ENCODE peak calls at places on chromosomes 2 and 18, in eight cellular contexts. J is astrocyte of the cerebellum; Q is HepG2; O is stromal cell of bone marrow; K is NCI-H345; X is NCI-H1694 treated with DMSO at 0.1 percent for 48 hours; Z is CD4-positive, alpha-beta T cell; G is activated CD4-positive, alpha-beta T cell treated with anti-CD3 and anti-CD28 coated beads, Interleukin-2, amount 10 ng/mL, durations not matched to agents 24 days and 14 days. D is an unnamed sample.

GRCh38 chr2:109162999-109163398 is 34.0 kb downstream of the SH3RF3 start:
- DNase-seq in G (no peak), J (peak), X (no peak), K (peak), Z (no peak), O (no peak), Q (no peak), D (no peak)

GRCh38 chr18:74378179-74378682 is 62.6 kb downstream of the C18orf63 start:
- DNase-seq in O (peak), Q (no peak), G (peak), K (no peak), J (no peak), Z (no peak), X (no peak), D (no peak)

GRCh38 chr2:128782411-128783192 is 463.9 kb upstream of the HS6ST1 start:
- DNase-seq in J (no peak), Q (no peak), Z (no peak), O (no peak), K (no peak), X (no peak), G (no peak), D (no peak)

GRCh38 chr18:78972385-78972918 is 7.2 kb upstream of the SALL3 start:
- DNase-seq in Z (no peak), G (no peak), J (no peak), K (no peak), Q (no peak), O (no peak), X (no peak), D (no peak)

GRCh38 chr18:62867521-62867920 is 152.2 kb downstream of the PHLPP1 start:
- DNase-seq in Q (no peak), G (no peak), X (no peak), K (no peak), O (no peak), J (peak), Z (no peak), D (no peak)

GRCh38 chr2:121810959-121811853 is 55.8 kb downstream of the TSN start:
- DNase-seq in O (peak), Z (no peak), G (peak), Q (peak), K (peak), X (peak), J (peak), D (peak)

GRCh38 chr2:127104881-127105655 is 1.9 kb downstream of the BIN1 start:
- DNase-seq in Z (no peak), G (no peak), J (no peak), X (no peak), O (no peak), Q (no peak), K (no peak), D (no peak)

GRCh38 chr2:65103013-65103720 is 26.7 kb downstream of the RAB1A start:
- DNase-seq in K (no peak), X (peak), O (no peak), J (no peak), Q (no peak), Z (no peak), G (no peak), D (no peak)

GRCh38 chr2:23601301-23601965 is 216.5 kb downstream of the KLHL29 start:
- DNase-seq in Q (no peak), K (no peak), X (no peak), O (no peak), J (peak), G (no peak), Z (no peak), D (no peak)

GRCh38 chr2:155517362-155517761 is 815.2 kb downstream of the NR4A2 start:
- DNase-seq in O (no peak), X (no peak), Q (no peak), Z (no peak), G (no peak), K (no peak), J (no peak), D (no peak)

GRCh38 chr2:189191766-189192165 is 12.2 kb upstream of the COL5A2 start:
- DNase-seq in X (no peak), G (no peak), K (no peak), O (peak), J (no peak), Z (no peak), Q (no peak), D (no peak)

D was measured in GM04503.